ENCODE peak calls at places on chromosomes 2 and 18, in eight cellular contexts. One of them, this sample, is unnamed.

GRCh38 chr18:9614401-9615279 is at the start of gene PPP4R1:
- DNase-seq in anterior cingulate cortex: peak
- DNase-seq in astrocyte of the cerebellum: no peak
- DNase-seq in NCI-H774: peak
- DNase-seq in activated CD8-positive, alpha-beta memory T cell treated with anti-CD3 and anti-CD28 coated beads, Interleukin-2, amount 50 U/mL, for 4 hours: peak
- DNase-seq in HTR-8/SVneo: peak
- DNase-seq in GM23248: peak
- DNase-seq in stimulated activated naive CD4-positive, alpha-beta T cell treated with Interleukin-2 at 50 U/mL for 16 hours: peak
- DNase-seq in this sample: peak

GRCh38 chr18:42183746-42184145 is 228.7 kb downstream of the PIK3C3 start:
- DNase-seq in astrocyte of the cerebellum: peak
- DNase-seq in GM23248: peak
- DNase-seq in NCI-H774: no peak
- DNase-seq in anterior cingulate cortex: no peak
- DNase-seq in HTR-8/SVneo: peak
- DNase-seq in activated CD8-positive, alpha-beta memory T cell treated with anti-CD3 and anti-CD28 coated beads, Interleukin-2, amount 50 U/mL, for 4 hours: no peak
- DNase-seq in stimulated activated naive CD4-positive, alpha-beta T cell treated with Interleukin-2 at 50 U/mL for 16 hours: no peak
- DNase-seq in this sample: peak

GRCh38 chr2:178227187-178227586 is 32.9 kb downstream of the OSBPL6 start:
- DNase-seq in GM23248: peak
- DNase-seq in activated CD8-positive, alpha-beta memory T cell treated with anti-CD3 and anti-CD28 coated beads, Interleukin-2, amount 50 U/mL, for 4 hours: no peak
- DNase-seq in anterior cingulate cortex: no peak
- DNase-seq in stimulated activated naive CD4-positive, alpha-beta T cell treated with Interleukin-2 at 50 U/mL for 16 hours: no peak
- DNase-seq in NCI-H774: no peak
- DNase-seq in HTR-8/SVneo: peak
- DNase-seq in astrocyte of the cerebellum: peak
- DNase-seq in this sample: no peak

GRCh38 chr2:9474361-9475117 is at the start of gene IAH1:
- DNase-seq in anterior cingulate cortex: peak
- DNase-seq in GM23248: peak
- DNase-seq in activated CD8-positive, alpha-beta memory T cell treated with anti-CD3 and anti-CD28 coated beads, Interleukin-2, amount 50 U/mL, for 4 hours: peak
- DNase-seq in astrocyte of the cerebellum: no peak
- DNase-seq in stimulated activated naive CD4-positive, alpha-beta T cell treated with Interleukin-2 at 50 U/mL for 16 hours: peak
- DNase-seq in HTR-8/SVneo: peak
- DNase-seq in NCI-H774: peak
- DNase-seq in this sample: peak

GRCh38 chr2:68244456-68244855 is 7.9 kb downstream of the PPP3R1 start:
- DNase-seq in astrocyte of the cerebellum: no peak
- DNase-seq in activated CD8-positive, alpha-beta memory T cell treated with anti-CD3 and anti-CD28 coated beads, Interleukin-2, amount 50 U/mL, for 4 hours: no peak
- DNase-seq in HTR-8/SVneo: no peak
- DNase-seq in NCI-H774: no peak
- DNase-seq in GM23248: peak
- DNase-seq in stimulated activated naive CD4-positive, alpha-beta T cell treated with Interleukin-2 at 50 U/mL for 16 hours: no peak
- DNase-seq in anterior cingulate cortex: no peak
- DNase-seq in this sample: no peak

GRCh38 chr2:198883604-198884003 is 574.1 kb downstream of the SATB2 start:
- DNase-seq in NCI-H774: no peak
- DNase-seq in HTR-8/SVneo: no peak
- DNase-seq in anterior cingulate cortex: no peak
- DNase-seq in activated CD8-positive, alpha-beta memory T cell treated with anti-CD3 and anti-CD28 coated beads, Interleukin-2, amount 50 U/mL, for 4 hours: no peak
- DNase-seq in astrocyte of the cerebellum: no peak
- DNase-seq in GM23248: peak
- DNase-seq in stimulated activated naive CD4-positive, alpha-beta T cell treated with Interleukin-2 at 50 U/mL for 16 hours: no peak
- DNase-seq in this sample: no peak

GRCh38 chr18:43805646-43806194 is 528.4 kb upstream of the SYT4 start:
- DNase-seq in anterior cingulate cortex: no peak
- DNase-seq in GM23248: no peak
- DNase-seq in NCI-H774: no peak
- DNase-seq in HTR-8/SVneo: no peak
- DNase-seq in activated CD8-positive, alpha-beta memory T cell treated with anti-CD3 and anti-CD28 coated beads, Interleukin-2, amount 50 U/mL, for 4 hours: no peak
- DNase-seq in astrocyte of the cerebellum: no peak
- DNase-seq in stimulated activated naive CD4-positive, alpha-beta T cell treated with Interleukin-2 at 50 U/mL for 16 hours: no peak
- DNase-seq in this sample: no peak

GRCh38 chr2:44956841-44957240 is 15.3 kb downstream of the SIX3 start:
- DNase-seq in NCI-H774: no peak
- DNase-seq in stimulated activated naive CD4-positive, alpha-beta T cell treated with Interleukin-2 at 50 U/mL for 16 hours: no peak
- DNase-seq in activated CD8-positive, alpha-beta memory T cell treated with anti-CD3 and anti-CD28 coated beads, Interleukin-2, amount 50 U/mL, for 4 hours: no peak
- DNase-seq in anterior cingulate cortex: no peak
- DNase-seq in HTR-8/SVneo: no peak
- DNase-seq in astrocyte of the cerebellum: no peak
- DNase-seq in GM23248: no peak
- DNase-seq in this sample: no peak

GRCh38 chr2:138493334-138493733 is 8.2 kb upstream of the SPOPL start:
- DNase-seq in GM23248: no peak
- DNase-seq in stimulated activated naive CD4-positive, alpha-beta T cell treated with Interleukin-2 at 50 U/mL for 16 hours: no peak
- DNase-seq in activated CD8-positive, alpha-beta memory T cell treated with anti-CD3 and anti-CD28 coated beads, Interleukin-2, amount 50 U/mL, for 4 hours: no peak
- DNase-seq in HTR-8/SVneo: no peak
- DNase-seq in astrocyte of the cerebellum: no peak
- DNase-seq in NCI-H774: no peak
- DNase-seq in anterior cingulate cortex: no peak
- DNase-seq in this sample: no peak

GRCh38 chr2:203873921-203874631 is 6.5 kb downstream of the CTLA4 start:
- DNase-seq in GM23248: no peak
- DNase-seq in NCI-H774: peak
- DNase-seq in astrocyte of the cerebellum: no peak
- DNase-seq in stimulated activated naive CD4-positive, alpha-beta T cell treated with Interleukin-2 at 50 U/mL for 16 hours: no peak
- DNase-seq in anterior cingulate cortex: no peak
- DNase-seq in activated CD8-positive, alpha-beta memory T cell treated with anti-CD3 and anti-CD28 coated beads, Interleukin-2, amount 50 U/mL, for 4 hours: no peak
- DNase-seq in HTR-8/SVneo: no peak
- DNase-seq in this sample: no peak

GRCh38 chr2:71070294-71071025 is 2.0 kb downstream of the NAGK start:
- DNase-seq in activated CD8-positive, alpha-beta memory T cell treated with anti-CD3 and anti-CD28 coated beads, Interleukin-2, amount 50 U/mL, for 4 hours: no peak
- DNase-seq in GM23248: peak
- DNase-seq in anterior cingulate cortex: no peak
- DNase-seq in astrocyte of the cerebellum: no peak
- DNase-seq in NCI-H774: no peak
- DNase-seq in HTR-8/SVneo: peak
- DNase-seq in stimulated activated naive CD4-positive, alpha-beta T cell treated with Interleukin-2 at 50 U/mL for 16 hours: no peak
- DNase-seq in this sample: no peak

GRCh38 chr2:218003994-218004419 is 1.2 kb upstream of the TNS1 start:
- DNase-seq in NCI-H774: no peak
- DNase-seq in anterior cingulate cortex: no peak
- DNase-seq in stimulated activated naive CD4-positive, alpha-beta T cell treated with Interleukin-2 at 50 U/mL for 16 hours: no peak
- DNase-seq in HTR-8/SVneo: no peak
- DNase-seq in astrocyte of the cerebellum: peak
- DNase-seq in GM23248: peak
- DNase-seq in activated CD8-positive, alpha-beta memory T cell treated with anti-CD3 and anti-CD28 coated beads, Interleukin-2, amount 50 U/mL, for 4 hours: no peak
- DNase-seq in this sample: peak

GRCh38 chr2:127632592-127633489 is 13.1 kb upstream of the GPR17 start:
- DNase-seq in astrocyte of the cerebellum: no peak
- DNase-seq in GM23248: no peak
- DNase-seq in anterior cingulate cortex: no peak
- DNase-seq in activated CD8-positive, alpha-beta memory T cell treated with anti-CD3 and anti-CD28 coated beads, Interleukin-2, amount 50 U/mL, for 4 hours: no peak
- DNase-seq in HTR-8/SVneo: no peak
- DNase-seq in stimulated activated naive CD4-positive, alpha-beta T cell treated with Interleukin-2 at 50 U/mL for 16 hours: no peak
- DNase-seq in NCI-H774: no peak
- DNase-seq in this sample: no peak

GRCh38 chr2:217777906-217778305 is 224.9 kb downstream of the TNS1 start:
- DNase-seq in anterior cingulate cortex: no peak
- DNase-seq in GM23248: no peak
- DNase-seq in stimulated activated naive CD4-positive, alpha-beta T cell treated with Interleukin-2 at 50 U/mL for 16 hours: no peak
- DNase-seq in NCI-H774: no peak
- DNase-seq in activated CD8-positive, alpha-beta memory T cell treated with anti-CD3 and anti-CD28 coated beads, Interleukin-2, amount 50 U/mL, for 4 hours: no peak
- DNase-seq in astrocyte of the cerebellum: no peak
- DNase-seq in HTR-8/SVneo: no peak
- DNase-seq in this sample: no peak

GRCh38 chr2:74378007-74378406 is 2.1 kb downstream of the DCTN1 start:
- DNase-seq in GM23248: no peak
- DNase-seq in activated CD8-positive, alpha-beta memory T cell treated with anti-CD3 and anti-CD28 coated beads, Interleukin-2, amount 50 U/mL, for 4 hours: no peak
- DNase-seq in astrocyte of the cerebellum: no peak
- DNase-seq in anterior cingulate cortex: no peak
- DNase-seq in NCI-H774: no peak
- DNase-seq in HTR-8/SVneo: no peak
- DNase-seq in stimulated activated naive CD4-positive, alpha-beta T cell treated with Interleukin-2 at 50 U/mL for 16 hours: no peak
- DNase-seq in this sample: no peak

GRCh38 chr2:160715428-160715827 is 221.8 kb upstream of the RBMS1 start:
- DNase-seq in NCI-H774: no peak
- DNase-seq in GM23248: no peak
- DNase-seq in stimulated activated naive CD4-positive, alpha-beta T cell treated with Interleukin-2 at 50 U/mL for 16 hours: no peak
- DNase-seq in anterior cingulate cortex: no peak
- DNase-seq in activated CD8-positive, alpha-beta memory T cell treated with anti-CD3 and anti-CD28 coated beads, Interleukin-2, amount 50 U/mL, for 4 hours: no peak
- DNase-seq in astrocyte of the cerebellum: no peak
- DNase-seq in HTR-8/SVneo: no peak
- DNase-seq in this sample: no peak

GRCh38 chr2:36356199-36356989 is 816 bp downstream of the CRIM1 start:
- DNase-seq in HTR-8/SVneo: no peak
- DNase-seq in astrocyte of the cerebellum: no peak
- DNase-seq in GM23248: peak
- DNase-seq in activated CD8-positive, alpha-beta memory T cell treated with anti-CD3 and anti-CD28 coated beads, Interleukin-2, amount 50 U/mL, for 4 hours: peak
- DNase-seq in NCI-H774: no peak
- DNase-seq in anterior cingulate cortex: peak
- DNase-seq in stimulated activated naive CD4-positive, alpha-beta T cell treated with Interleukin-2 at 50 U/mL for 16 hours: peak
- DNase-seq in this sample: peak

GRCh38 chr2:131029812-131030211 is 63.4 kb downstream of the FAM168B start:
- DNase-seq in anterior cingulate cortex: no peak
- DNase-seq in HTR-8/SVneo: no peak
- DNase-seq in activated CD8-positive, alpha-beta memory T cell treated with anti-CD3 and anti-CD28 coated beads, Interleukin-2, amount 50 U/mL, for 4 hours: no peak
- DNase-seq in NCI-H774: no peak
- DNase-seq in stimulated activated naive CD4-positive, alpha-beta T cell treated with Interleukin-2 at 50 U/mL for 16 hours: no peak
- DNase-seq in GM23248: no peak
- DNase-seq in astrocyte of the cerebellum: no peak
- DNase-seq in this sample: no peak

GRCh38 chr2:9975805-9976447 is 24.4 kb downstream of the GRHL1 start:
- DNase-seq in stimulated activated naive CD4-positive, alpha-beta T cell treated with Interleukin-2 at 50 U/mL for 16 hours: peak
- DNase-seq in NCI-H774: peak
- DNase-seq in astrocyte of the cerebellum: peak
- DNase-seq in GM23248: peak
- DNase-seq in activated CD8-positive, alpha-beta memory T cell treated with anti-CD3 and anti-CD28 coated beads, Interleukin-2, amount 50 U/mL, for 4 hours: no peak
- DNase-seq in HTR-8/SVneo: peak
- DNase-seq in anterior cingulate cortex: no peak
- DNase-seq in this sample: peak

GRCh38 chr2:40329739-40330047 is 122.2 kb downstream of the SLC8A1 start:
- DNase-seq in anterior cingulate cortex: no peak
- DNase-seq in GM23248: no peak
- DNase-seq in stimulated activated naive CD4-positive, alpha-beta T cell treated with Interleukin-2 at 50 U/mL for 16 hours: no peak
- DNase-seq in astrocyte of the cerebellum: no peak
- DNase-seq in NCI-H774: no peak
- DNase-seq in activated CD8-positive, alpha-beta memory T cell treated with anti-CD3 and anti-CD28 coated beads, Interleukin-2, amount 50 U/mL, for 4 hours: no peak
- DNase-seq in HTR-8/SVneo: no peak
- DNase-seq in this sample: no peak

GRCh38 chr2:120453635-120453998 is 107.7 kb downstream of the INHBB start:
- DNase-seq in HTR-8/SVneo: peak
- DNase-seq in activated CD8-positive, alpha-beta memory T cell treated with anti-CD3 and anti-CD28 coated beads, Interleukin-2, amount 50 U/mL, for 4 hours: no peak
- DNase-seq in NCI-H774: no peak
- DNase-seq in anterior cingulate cortex: no peak
- DNase-seq in stimulated activated naive CD4-positive, alpha-beta T cell treated with Interleukin-2 at 50 U/mL for 16 hours: no peak
- DNase-seq in GM23248: peak
- DNase-seq in astrocyte of the cerebellum: no peak
- DNase-seq in this sample: peak

GRCh38 chr2:24761866-24762265 is 31.3 kb downstream of the PTRHD1 start:
- DNase-seq in stimulated activated naive CD4-positive, alpha-beta T cell treated with Interleukin-2 at 50 U/mL for 16 hours: no peak
- DNase-seq in anterior cingulate cortex: no peak
- DNase-seq in NCI-H774: no peak
- DNase-seq in GM23248: no peak
- DNase-seq in HTR-8/SVneo: no peak
- DNase-seq in activated CD8-positive, alpha-beta memory T cell treated with anti-CD3 and anti-CD28 coated beads, Interleukin-2, amount 50 U/mL, for 4 hours: no peak
- DNase-seq in astrocyte of the cerebellum: no peak
- DNase-seq in this sample: no peak

GRCh38 chr2:224518806-224519580 is 66.2 kb downstream of the CUL3 start:
- DNase-seq in HTR-8/SVneo: peak
- DNase-seq in anterior cingulate cortex: no peak
- DNase-seq in activated CD8-positive, alpha-beta memory T cell treated with anti-CD3 and anti-CD28 coated beads, Interleukin-2, amount 50 U/mL, for 4 hours: no peak
- DNase-seq in NCI-H774: no peak
- DNase-seq in GM23248: peak
- DNase-seq in stimulated activated naive CD4-positive, alpha-beta T cell treated with Interleukin-2 at 50 U/mL for 16 hours: no peak
- DNase-seq in astrocyte of the cerebellum: peak
- DNase-seq in this sample: peak

GRCh38 chr2:151973013-151973900 is 125.6 kb downstream of the CACNB4 start:
- DNase-seq in HTR-8/SVneo: no peak
- DNase-seq in activated CD8-positive, alpha-beta memory T cell treated with anti-CD3 and anti-CD28 coated beads, Interleukin-2, amount 50 U/mL, for 4 hours: no peak
- DNase-seq in stimulated activated naive CD4-positive, alpha-beta T cell treated with Interleukin-2 at 50 U/mL for 16 hours: no peak
- DNase-seq in GM23248: no peak
- DNase-seq in NCI-H774: no peak
- DNase-seq in anterior cingulate cortex: no peak
- DNase-seq in astrocyte of the cerebellum: no peak
- DNase-seq in this sample: no peak

GRCh38 chr2:120353931-120354330 is 8.0 kb downstream of the INHBB start:
- DNase-seq in GM23248: no peak
- DNase-seq in NCI-H774: no peak
- DNase-seq in anterior cingulate cortex: no peak
- DNase-seq in stimulated activated naive CD4-positive, alpha-beta T cell treated with Interleukin-2 at 50 U/mL for 16 hours: no peak
- DNase-seq in HTR-8/SVneo: no peak
- DNase-seq in astrocyte of the cerebellum: no peak
- DNase-seq in activated CD8-positive, alpha-beta memory T cell treated with anti-CD3 and anti-CD28 coated beads, Interleukin-2, amount 50 U/mL, for 4 hours: no peak
- DNase-seq in this sample: no peak

GRCh38 chr2:50492452-50492851 is 539.5 kb downstream of the NRXN1 start:
- DNase-seq in astrocyte of the cerebellum: peak
- DNase-seq in stimulated activated naive CD4-positive, alpha-beta T cell treated with Interleukin-2 at 50 U/mL for 16 hours: no peak
- DNase-seq in NCI-H774: peak
- DNase-seq in activated CD8-positive, alpha-beta memory T cell treated with anti-CD3 and anti-CD28 coated beads, Interleukin-2, amount 50 U/mL, for 4 hours: no peak
- DNase-seq in HTR-8/SVneo: peak
- DNase-seq in anterior cingulate cortex: no peak
- DNase-seq in GM23248: peak
- DNase-seq in this sample: no peak

GRCh38 chr2:231680992-231681852 is 27.1 kb upstream of the PTMA start:
- DNase-seq in activated CD8-positive, alpha-beta memory T cell treated with anti-CD3 and anti-CD28 coated beads, Interleukin-2, amount 50 U/mL, for 4 hours: no peak
- DNase-seq in NCI-H774: peak
- DNase-seq in HTR-8/SVneo: peak
- DNase-seq in stimulated activated naive CD4-positive, alpha-beta T cell treated with Interleukin-2 at 50 U/mL for 16 hours: no peak
- DNase-seq in astrocyte of the cerebellum: no peak
- DNase-seq in anterior cingulate cortex: peak
- DNase-seq in GM23248: peak
- DNase-seq in this sample: peak

GRCh38 chr2:36473230-36473629 is 117.7 kb downstream of the CRIM1 start:
- DNase-seq in astrocyte of the cerebellum: no peak
- DNase-seq in NCI-H774: no peak
- DNase-seq in stimulated activated naive CD4-positive, alpha-beta T cell treated with Interleukin-2 at 50 U/mL for 16 hours: no peak
- DNase-seq in HTR-8/SVneo: no peak
- DNase-seq in anterior cingulate cortex: no peak
- DNase-seq in GM23248: no peak
- DNase-seq in activated CD8-positive, alpha-beta memory T cell treated with anti-CD3 and anti-CD28 coated beads, Interleukin-2, amount 50 U/mL, for 4 hours: no peak
- DNase-seq in this sample: no peak

GRCh38 chr2:143255899-143256298 is 126.7 kb downstream of the ARHGAP15 start:
- DNase-seq in NCI-H774: no peak
- DNase-seq in activated CD8-positive, alpha-beta memory T cell treated with anti-CD3 and anti-CD28 coated beads, Interleukin-2, amount 50 U/mL, for 4 hours: no peak
- DNase-seq in HTR-8/SVneo: no peak
- DNase-seq in stimulated activated naive CD4-positive, alpha-beta T cell treated with Interleukin-2 at 50 U/mL for 16 hours: no peak
- DNase-seq in GM23248: no peak
- DNase-seq in astrocyte of the cerebellum: no peak
- DNase-seq in anterior cingulate cortex: no peak
- DNase-seq in this sample: no peak

GRCh38 chr2:86410581-86410980 is 30.6 kb upstream of the KDM3A start:
- DNase-seq in stimulated activated naive CD4-positive, alpha-beta T cell treated with Interleukin-2 at 50 U/mL for 16 hours: no peak
- DNase-seq in anterior cingulate cortex: no peak
- DNase-seq in activated CD8-positive, alpha-beta memory T cell treated with anti-CD3 and anti-CD28 coated beads, Interleukin-2, amount 50 U/mL, for 4 hours: no peak
- DNase-seq in NCI-H774: no peak
- DNase-seq in astrocyte of the cerebellum: no peak
- DNase-seq in GM23248: no peak
- DNase-seq in HTR-8/SVneo: no peak
- DNase-seq in this sample: no peak

GRCh38 chr2:207163815-207164747 is 1.7 kb downstream of the KLF7 start:
- DNase-seq in activated CD8-positive, alpha-beta memory T cell treated with anti-CD3 and anti-CD28 coated beads, Interleukin-2, amount 50 U/mL, for 4 hours: no peak
- DNase-seq in stimulated activated naive CD4-positive, alpha-beta T cell treated with Interleukin-2 at 50 U/mL for 16 hours: no peak
- DNase-seq in GM23248: peak
- DNase-seq in astrocyte of the cerebellum: no peak
- DNase-seq in NCI-H774: no peak
- DNase-seq in HTR-8/SVneo: no peak
- DNase-seq in anterior cingulate cortex: peak
- DNase-seq in this sample: peak

GRCh38 chr2:121151311-121152109 is 133.5 kb downstream of the TFCP2L1 start:
- DNase-seq in activated CD8-positive, alpha-beta memory T cell treated with anti-CD3 and anti-CD28 coated beads, Interleukin-2, amount 50 U/mL, for 4 hours: no peak
- DNase-seq in HTR-8/SVneo: no peak
- DNase-seq in GM23248: no peak
- DNase-seq in astrocyte of the cerebellum: no peak
- DNase-seq in NCI-H774: no peak
- DNase-seq in stimulated activated naive CD4-positive, alpha-beta T cell treated with Interleukin-2 at 50 U/mL for 16 hours: no peak
- DNase-seq in anterior cingulate cortex: no peak
- DNase-seq in this sample: no peak

GRCh38 chr2:228092056-228092455 is 89.4 kb downstream of the SPHKAP start:
- DNase-seq in anterior cingulate cortex: no peak
- DNase-seq in stimulated activated naive CD4-positive, alpha-beta T cell treated with Interleukin-2 at 50 U/mL for 16 hours: no peak
- DNase-seq in GM23248: no peak
- DNase-seq in NCI-H774: no peak
- DNase-seq in astrocyte of the cerebellum: no peak
- DNase-seq in HTR-8/SVneo: no peak
- DNase-seq in activated CD8-positive, alpha-beta memory T cell treated with anti-CD3 and anti-CD28 coated beads, Interleukin-2, amount 50 U/mL, for 4 hours: no peak
- DNase-seq in this sample: no peak

This sample was measured in MG63.